ENCODE peak calls at places on chromosomes 2 and 18, in four cellular contexts. W is Peyer's patch, X is adrenal gland, L is heart left ventricle. I is an unnamed sample.
A peak's percentile ranks its signal among the peaks of the same experiment; 100 is the strongest.

GRCh38 chr2:241686322-241686648 is 330 bp downstream of the DTYMK start:
- DNase-seq in W (no peak), X (no peak), L (no peak), I (no peak)

GRCh38 chr18:11859903-11860407 is 8.7 kb downstream of the CHMP1B start:
- DNase-seq in W (peak; percentile 62), X (peak; percentile 10), L (no peak), I (peak; percentile 75)

GRCh38 chr2:121030523-121030922 is 254.5 kb downstream of the TFCP2L1 start:
- DNase-seq in W (no peak), X (no peak), L (no peak), I (no peak)

GRCh38 chr18:48802543-48803428 is 148.0 kb downstream of the SMAD7 start:
- DNase-seq in W (peak; percentile 47), X (no peak), L (no peak), I (no peak)

GRCh38 chr18:4130734-4131719 is 324.1 kb downstream of the DLGAP1 start:
- DNase-seq in W (no peak), X (no peak), L (no peak), I (no peak)

GRCh38 chr2:233075141-233075965 is 15.2 kb downstream of the INPP5D start:
- DNase-seq in W (peak; percentile 70), X (no peak), L (no peak), I (peak; percentile 60)

GRCh38 chr18:24968233-24968775 is 383.7 kb downstream of the ZNF521 start:
- DNase-seq in W (no peak), X (no peak), L (no peak), I (no peak)

GRCh38 chr18:28512357-28512756 is 335.4 kb upstream of the CDH2 start:
- DNase-seq in W (no peak), X (no peak), L (no peak), I (no peak)

GRCh38 chr2:215654177-215654850 is 218.4 kb upstream of the FN1 start:
- DNase-seq in W (no peak), X (no peak), L (no peak), I (no peak)

GRCh38 chr2:33153008-33153407 is 206.3 kb downstream of the LTBP1 start:
- DNase-seq in W (no peak), X (no peak), L (no peak), I (no peak)

GRCh38 chr2:33160217-33160616 is 213.5 kb downstream of the LTBP1 start:
- DNase-seq in W (no peak), X (peak; percentile 25), L (no peak), I (no peak)

DNA sequence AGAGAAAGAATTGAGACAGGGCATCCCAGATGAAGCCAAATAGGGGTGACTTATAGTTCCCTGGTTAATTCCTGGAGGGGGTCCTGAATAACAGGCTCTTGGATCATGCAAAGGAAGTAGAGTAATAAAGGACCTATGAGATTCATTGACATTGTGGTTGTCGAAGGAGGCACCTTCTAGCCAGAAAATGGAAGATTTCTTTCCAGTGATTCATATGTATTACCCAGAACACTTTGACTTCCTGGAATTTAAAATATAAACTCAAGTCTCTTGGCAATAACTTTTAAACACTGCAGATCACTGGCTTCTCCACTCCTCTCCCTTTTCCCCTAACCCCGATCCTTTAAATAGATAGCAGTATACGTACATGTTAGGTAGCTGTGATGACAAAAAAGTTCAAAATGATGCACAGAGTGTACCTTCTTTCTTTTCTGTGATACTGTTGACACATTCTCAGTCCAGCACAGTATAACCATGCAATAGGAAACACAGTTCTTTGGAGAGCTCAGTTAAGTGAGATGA is 211.8 kb downstream of the LTBP1 start:
- DNase-seq in W (no peak), X (no peak), L (no peak), I (no peak)
- TF ChIP-seq POLR2A in W (no peak), X (no peak), L (no peak), I (no peak)

GRCh38 chr2:949894-950626 is 589 bp upstream of the SNTG2 start:
- DNase-seq in W (no peak), X (no peak), L (no peak), I (no peak)
- H3K4me3 ChIP-seq in W (peak overlapping the region; percentile 35), X (peak overlapping the region; percentile 36), L (peak overlapping the region; percentile 57), I (no peak overlapping the region)

GRCh38 chr2:231056453-231057416 is at the start of gene PSMD1:
- DNase-seq in W (peak; percentile 96), X (peak; percentile 95), L (peak; percentile 95), I (peak; percentile 96)
- TF ChIP-seq POLR2A in W (peak; percentile 47), X (peak; percentile 47), L (no peak), I (peak; percentile 36)

GRCh38 chr2:231613655-231614558 is 21.2 kb downstream of the TEX44 start:
- DNase-seq in W (peak; percentile 91), X (peak; percentile 95), L (peak; percentile 96), I (peak; percentile 100)

GRCh38 chr2:231612199-231613053 is 19.8 kb downstream of the TEX44 start:
- DNase-seq in W (peak; percentile 97), X (peak; percentile 94), L (peak; percentile 95), I (peak; percentile 99)

GRCh38 chr2:231611273-231612198 is 18.9 kb downstream of the TEX44 start:
- DNase-seq in W (peak; percentile 62), X (peak; percentile 88), L (no peak), I (peak; percentile 88)

GRCh38 chr2:231614559-231615057 is 21.9 kb downstream of the TEX44 start:
- DNase-seq in W (peak; percentile 63), X (no peak), L (no peak), I (peak; percentile 87)

GRCh38 chr2:231613054-231613654 is 20.5 kb downstream of the TEX44 start:
- DNase-seq in W (peak; percentile 59), X (no peak), L (no peak), I (no peak)
- H3K4me3 ChIP-seq in W (peak overlapping the region; percentile 55), X (no peak overlapping the region), L (peak overlapping the region; percentile 62), I (peak overlapping the region; percentile 67)

DNA sequence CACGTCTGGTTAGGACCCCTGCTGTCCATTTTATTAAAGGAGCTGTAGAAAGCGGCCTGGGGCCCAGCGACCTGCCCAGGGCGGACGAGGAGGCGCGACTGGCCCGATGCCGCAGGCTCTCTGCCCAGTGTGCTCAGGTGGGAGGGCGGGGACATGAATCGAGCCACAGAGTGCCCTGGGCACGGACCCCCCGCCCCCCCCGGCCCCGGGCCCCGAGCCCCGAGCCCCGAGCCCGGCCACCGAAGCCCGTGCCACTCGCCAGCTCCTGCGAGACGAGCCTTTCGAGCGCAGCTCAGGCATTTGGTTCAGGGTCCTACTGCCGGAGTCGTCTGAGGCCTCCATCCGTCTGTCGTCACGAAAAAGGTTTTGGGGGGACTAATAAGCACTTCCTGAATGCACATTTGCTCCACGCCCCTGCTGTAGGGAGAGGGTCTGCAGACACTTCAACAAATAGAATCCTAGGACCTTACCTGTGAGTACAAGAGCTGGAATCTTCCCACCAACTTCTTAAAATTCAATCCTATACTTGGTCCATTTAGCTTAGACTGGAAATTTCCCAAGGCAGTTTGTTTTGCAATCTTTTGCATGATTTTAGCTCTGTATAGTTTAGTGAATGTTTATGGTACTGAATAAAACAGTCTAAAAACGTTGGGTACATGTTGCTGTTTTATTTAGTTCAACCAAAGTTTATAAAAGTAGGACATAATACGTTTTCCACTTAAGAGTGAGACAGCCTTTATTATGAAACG is 665 bp upstream of the ADAM17 start:
- DNase-seq in W (no peak), X (no peak), L (no peak), I (peak; percentile 79)
- TF ChIP-seq POLR2A in W (no peak), X (no peak), L (no peak), I (no peak)

DNA sequence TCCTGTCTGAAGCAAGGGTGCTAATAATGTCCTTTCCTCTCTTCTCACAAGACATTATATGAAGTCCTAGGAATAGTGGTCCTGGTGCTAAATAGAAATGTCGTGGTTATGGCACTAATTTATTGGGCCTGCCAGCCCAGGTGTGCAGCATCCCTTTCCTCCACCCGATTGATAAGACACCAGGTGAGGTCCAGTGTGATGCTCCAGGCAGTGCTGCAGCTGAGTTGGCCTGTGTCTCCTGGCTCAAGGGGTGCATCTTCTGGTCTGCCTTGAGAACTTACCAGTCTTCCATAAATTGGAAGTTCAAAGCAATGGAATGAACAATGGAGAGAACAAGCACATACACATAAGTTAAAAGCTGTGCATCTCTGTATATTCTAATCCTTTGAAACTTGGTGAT is 26.9 kb downstream of the CRIM1 start:
- DNase-seq in W (no peak), X (no peak), L (no peak), I (no peak)
- H3K4me3 ChIP-seq in W (no peak overlapping the region), X (no peak overlapping the region), L (no peak overlapping the region), I (no peak overlapping the region)

GRCh38 chr18:12904012-12904516 is 20.0 kb upstream of the PTPN2 start:
- DNase-seq in W (no peak), X (peak; percentile 31), L (no peak), I (no peak)
- TF ChIP-seq POLR2A in W (no peak), X (no peak), L (no peak), I (no peak)

DNA sequence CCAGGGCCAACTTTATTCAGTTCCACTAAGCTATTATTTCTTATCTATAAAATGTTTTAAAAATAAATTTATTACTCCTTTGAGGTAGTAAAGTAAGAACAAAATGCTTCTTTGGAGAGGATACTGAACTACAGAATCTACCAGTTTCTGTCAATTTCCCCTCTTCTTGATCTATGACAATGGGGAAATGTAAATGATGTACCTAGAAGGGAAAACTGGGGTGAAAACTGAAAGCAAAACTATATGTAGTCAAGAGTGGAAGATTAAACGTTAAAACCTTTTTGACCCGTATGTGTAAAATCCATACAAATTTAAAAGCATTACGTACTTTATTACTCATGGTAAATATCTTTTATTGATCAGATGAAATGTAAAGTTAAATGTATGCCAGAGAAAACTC is 1287.8 kb upstream of the TMEFF2 start:
- DNase-seq in W (no peak), X (no peak), L (no peak), I (no peak)
- H3K4me3 ChIP-seq in W (no peak overlapping the region), X (no peak overlapping the region), L (no peak overlapping the region), I (no peak overlapping the region)

GRCh38 chr18:63155910-63156773 is 163.4 kb downstream of the BCL2 start:
- DNase-seq in W (no peak), X (no peak), L (no peak), I (no peak)

GRCh38 chr18:63154350-63155152 is 165.0 kb downstream of the BCL2 start:
- DNase-seq in W (no peak), X (no peak), L (no peak), I (no peak)

GRCh38 chr18:63152791-63153190 is 166.8 kb downstream of the BCL2 start:
- DNase-seq in W (no peak), X (no peak), L (no peak), I (no peak)

GRCh38 chr18:63157293-63158011 is 162.1 kb downstream of the BCL2 start:
- DNase-seq in W (peak; percentile 67), X (no peak), L (no peak), I (no peak)

DNA sequence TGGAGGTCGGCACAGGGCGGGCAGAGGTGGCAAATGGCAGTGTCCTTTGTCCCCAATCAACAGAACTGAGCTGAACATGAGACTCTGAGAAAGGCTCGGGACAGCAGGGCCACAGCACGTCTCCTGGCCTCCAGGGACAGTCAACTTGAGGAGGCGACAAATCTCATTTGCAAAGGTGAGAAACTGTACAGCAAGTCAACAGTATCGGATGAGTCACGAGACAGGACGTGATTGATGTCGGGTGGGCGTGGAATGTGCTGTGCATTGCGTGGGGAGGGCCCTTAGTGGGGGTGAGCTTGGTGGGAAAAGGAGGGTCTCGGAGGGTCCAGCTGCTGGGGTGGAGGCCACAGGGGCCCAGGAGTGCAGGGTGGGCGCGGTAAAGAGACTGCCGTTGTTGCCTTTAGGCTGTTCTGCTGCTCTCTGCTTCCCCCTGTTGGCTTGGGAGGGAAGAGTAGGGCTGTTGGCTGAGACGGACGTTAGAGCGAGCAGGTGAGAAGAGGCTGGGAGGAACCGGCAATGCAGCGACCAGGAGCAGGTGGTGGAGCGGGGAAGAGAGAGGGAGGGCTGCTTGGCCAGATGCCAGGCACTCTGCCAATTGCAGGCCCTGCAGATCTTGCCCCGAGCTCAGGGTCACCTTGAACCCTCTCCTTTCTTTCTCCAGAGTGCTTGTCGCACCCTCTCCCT is 164.3 kb downstream of the BCL2 start:
- DNase-seq in W (peak; percentile 94), X (peak; percentile 72), L (peak; percentile 72), I (peak; percentile 52)
- TF ChIP-seq POLR2A in W (peak; percentile 42), X (no peak), L (no peak), I (no peak)